ENCODE peak calls at places on chromosomes 5 and 9, in eight cellular contexts. T, X, B, O, E, G, J and P are unnamed samples.

GRCh38 chr9:109817846-109818472 is 38.0 kb downstream of the PALM2AKAP2 start:
- DNase-seq in J (no peak), O (peak; percentile 95), X (no peak), E (peak; percentile 34), B (peak; percentile 70), T (peak; percentile 59), G (peak; percentile 72), P (peak; percentile 91)

GRCh38 chr5:179310439-179311090 is 34.7 kb downstream of the ADAMTS2 start:
- DNase-seq in X (no peak), J (peak; percentile 33), E (no peak), O (no peak), B (no peak), G (peak; percentile 51), T (no peak), P (no peak)

GRCh38 chr5:18527017-18527416 is 892.8 kb downstream of the TAF11L14 start:
- DNase-seq in J (no peak), G (no peak), B (no peak), T (no peak), E (no peak), X (no peak), O (no peak), P (no peak)

GRCh38 chr9:69093471-69094103 is 58.0 kb downstream of the FXN start:
- DNase-seq in T (no peak), E (no peak), G (no peak), O (peak; percentile 29), X (no peak), J (no peak), B (no peak), P (no peak)

GRCh38 chr9:130189840-130190239 is 17.6 kb downstream of the NCS1 start:
- DNase-seq in O (no peak), E (no peak), B (no peak), G (no peak), J (no peak), T (no peak), X (no peak), P (no peak)

GRCh38 chr9:68599826-68600225 is 59.1 kb upstream of the TMEM252 start:
- DNase-seq in G (no peak), J (no peak), X (no peak), O (no peak), E (no peak), B (no peak), T (no peak), P (no peak)

GRCh38 chr9:92661761-92662160 is 8.2 kb downstream of the IPPK start:
- DNase-seq in X (no peak), E (no peak), G (no peak), B (peak; percentile 68), T (no peak), J (peak; percentile 18), O (peak; percentile 61), P (no peak)

GRCh38 chr5:5140051-5141010 is at the start of gene ADAMTS16:
- DNase-seq in X (no peak), O (no peak), E (no peak), J (peak; percentile 52), T (no peak), B (no peak), G (no peak), P (no peak)

GRCh38 chr5:103057208-103058130 is 62.5 kb downstream of the GIN1 start:
- DNase-seq in T (no peak), B (no peak), J (no peak), X (no peak), O (no peak), G (no peak), E (no peak), P (no peak)

GRCh38 chr9:37902804-37903580 is 935 bp downstream of the SLC25A51 start:
- DNase-seq in G (peak; percentile 8), T (no peak), B (no peak), O (peak; percentile 49), X (no peak), E (no peak), J (no peak), P (no peak)

GRCh38 chr5:53233653-53234405 is 124.3 kb upstream of the MOCS2 start:
- DNase-seq in G (no peak), O (no peak), X (no peak), T (no peak), B (no peak), E (no peak), J (no peak), P (no peak)

GRCh38 chr5:42360061-42360460 is 63.2 kb upstream of the GHR start:
- DNase-seq in X (no peak), J (no peak), G (no peak), E (no peak), O (no peak), B (no peak), T (no peak), P (no peak)

GRCh38 chr5:74034738-74035137 is 408.7 kb downstream of the ARHGEF28 start:
- DNase-seq in O (no peak), J (no peak), X (no peak), E (no peak), B (no peak), G (peak; percentile 95), T (no peak), P (no peak)

GRCh38 chr5:15951126-15951525 is 228.5 kb downstream of the MARCHF11 start:
- DNase-seq in B (no peak), X (no peak), O (no peak), J (no peak), T (no peak), E (no peak), G (no peak), P (no peak)

GRCh38 chr5:140926903-140927573 is 939 bp downstream of the PCDHAC1 start:
- DNase-seq in G (no peak), X (no peak), B (no peak), J (peak; percentile 54), E (no peak), O (peak; percentile 30), T (no peak), P (peak; percentile 3)

GRCh38 chr5:81779125-81779934 is 28.4 kb upstream of the SSBP2 start:
- DNase-seq in G (no peak), J (peak; percentile 81), X (peak; percentile 6), O (peak; percentile 61), E (no peak), T (peak; percentile 14), B (no peak), P (peak; percentile 79)

GRCh38 chr5:123755587-123756324 is 243.8 kb downstream of the CSNK1G3 start:
- DNase-seq in G (no peak), E (no peak), O (no peak), B (no peak), X (no peak), T (no peak), J (no peak), P (no peak)

GRCh38 chr9:21624675-21625477 is 142.8 kb upstream of the IFNE start:
- DNase-seq in J (no peak), O (peak; percentile 29), T (no peak), X (no peak), G (no peak), E (peak; percentile 53), B (no peak), P (no peak)

GRCh38 chr9:98833090-98833956 is 25.9 kb downstream of the GALNT12 start:
- DNase-seq in O (no peak), G (no peak), E (no peak), T (no peak), X (no peak), J (peak; percentile 58), B (no peak), P (no peak)

GRCh38 chr9:18580146-18580545 is 106.2 kb downstream of the ADAMTSL1 start:
- DNase-seq in X (no peak), J (no peak), E (no peak), G (no peak), T (no peak), O (no peak), B (no peak), P (no peak)

GRCh38 chr5:149284501-149284900 is 12.8 kb downstream of the AFAP1L1 start:
- DNase-seq in B (no peak), E (no peak), X (no peak), J (peak; percentile 80), T (no peak), O (no peak), G (no peak), P (no peak)